ENCODE peak calls at places on chromosome 16, in four cellular contexts. G is cerebellar cortex, C is MCF 10A, O is posterior cingulate gyrus. M is an unnamed sample.

GRCh38 chr16:67423015-67423414 is 6.7 kb upstream of the ZDHHC1 start:
- DNase-seq in O (no peak), C (no peak), G (no peak), M (no peak)

GRCh38 chr16:27746076-27746855 is 196.3 kb downstream of the KATNIP start:
- DNase-seq in C (no peak), G (no peak), O (no peak), M (no peak)

GRCh38 chr16:19304670-19305240 is 19.2 kb downstream of the CLEC19A start:
- DNase-seq in G (no peak), O (no peak), C (peak), M (no peak)

GRCh38 chr16:67672739-67673662 is 6.4 kb downstream of the C16orf86 start:
- DNase-seq in G (peak), C (peak), O (peak), M (no peak)

GRCh38 chr16:47731252-47731651 is 270.1 kb downstream of the PHKB start:
- DNase-seq in C (peak), O (no peak), G (no peak), M (no peak)

GRCh38 chr16:77599793-77600415 is 122.4 kb upstream of the NUDT7 start:
- DNase-seq in O (no peak), C (peak), G (peak), M (no peak)

GRCh38 chr16:10103700-10104099 is 78.5 kb downstream of the GRIN2A start:
- DNase-seq in C (no peak), G (no peak), O (no peak), M (no peak)

GRCh38 chr16:69073181-69073669 is 32.2 kb upstream of the HAS3 start:
- DNase-seq in C (peak), G (no peak), O (no peak), M (no peak)

GRCh38 chr16:88830250-88830649 is 18.5 kb upstream of the APRT start:
- DNase-seq in O (no peak), C (no peak), G (no peak), M (no peak)

GRCh38 chr16:85562102-85562786 is 50.9 kb upstream of the GSE1 start:
- DNase-seq in O (no peak), C (no peak), G (no peak), M (no peak)

GRCh38 chr16:86016201-86016965 is 117.4 kb downstream of the IRF8 start:
- DNase-seq in G (peak), C (peak), O (no peak), M (peak)

GRCh38 chr16:14011846-14012245 is 59.3 kb upstream of the MRTFB start:
- DNase-seq in G (no peak), C (no peak), O (no peak), M (no peak)

GRCh38 chr16:15037745-15038144 is 18.1 kb downstream of the NTAN1 start:
- DNase-seq in O (no peak), G (no peak), C (no peak), M (no peak)

GRCh38 chr16:4529085-4530060 is 9.2 kb downstream of the CDIP1 start:
- DNase-seq in C (no peak), O (no peak), G (peak), M (no peak)

GRCh38 chr16:24358117-24358516 is 102.0 kb downstream of the CACNG3 start:
- DNase-seq in G (no peak), C (no peak), O (no peak), M (no peak)

GRCh38 chr16:58723109-58723508 is 11.0 kb downstream of the GOT2 start:
- DNase-seq in C (no peak), O (no peak), G (no peak), M (no peak)

GRCh38 chr16:28163699-28164584 is 47.8 kb downstream of the XPO6 start:
- DNase-seq in O (no peak), G (no peak), C (peak), M (no peak)

GRCh38 chr16:67082891-67083290 is 26.9 kb upstream of the PHAF1 start:
- DNase-seq in O (no peak), G (no peak), C (no peak), M (no peak)

GRCh38 chr16:4659363-4660353 is 33.7 kb upstream of the NUDT16L1 start:
- DNase-seq in O (no peak), G (no peak), C (no peak), M (no peak)

GRCh38 chr16:57314161-57314785 is 29.8 kb upstream of the PLLP start:
- DNase-seq in G (no peak), O (no peak), C (peak), M (no peak)

GRCh38 chr16:88511911-88512310 is 58.3 kb upstream of the ZC3H18 start:
- DNase-seq in O (no peak), C (no peak), G (no peak), M (no peak)

GRCh38 chr16:54398986-54399385 is 112.4 kb upstream of the IRX3 start:
- DNase-seq in G (no peak), O (no peak), C (no peak), M (no peak)

GRCh38 chr16:59573528-59574271 is 839.6 kb upstream of the GOT2 start:
- DNase-seq in O (no peak), C (peak), G (no peak), M (no peak)

GRCh38 chr16:2531696-2532493 is 687 bp upstream of the CEMP1 start:
- DNase-seq in O (peak), C (peak), G (peak), M (peak)

GRCh38 chr16:89140401-89140800 is 31.1 kb upstream of the CDH15 start:
- DNase-seq in C (no peak), O (no peak), G (no peak), M (no peak)

GRCh38 chr16:12086861-12087260 is 110.3 kb downstream of the SNX29 start:
- DNase-seq in G (no peak), O (no peak), C (no peak), M (no peak)

GRCh38 chr16:83344014-83344413 is 463.8 kb upstream of the HSBP1 start:
- DNase-seq in O (no peak), G (no peak), C (peak), M (no peak)

GRCh38 chr16:66906916-66907836 is 11.5 kb downstream of the CDH16 start:
- DNase-seq in G (no peak), C (no peak), O (no peak), M (no peak)

GRCh38 chr16:19696961-19697360 is 21.1 kb downstream of the KNOP1 start:
- DNase-seq in C (no peak), G (peak), O (no peak), M (no peak)

GRCh38 chr16:4904108-4904941 is 32.6 kb downstream of the PPL start:
- DNase-seq in C (no peak), G (no peak), O (no peak), M (no peak)